ENCODE peak calls at places on chromosomes 1 and 21, in ten cellular contexts. B is nucleus accumbens; S is H54; J is activated CD8-positive, alpha-beta memory T cell treated with anti-CD3 and anti-CD28 coated beads for 1 hour; X is BE2C; U is NCI-H1417; O is HTR-8/SVneo; M is A549; T is AG08395; N is NCI-H345. V is an unnamed sample.

GRCh38 chr1:996851-997727 is 2.8 kb downstream of the HES4 start:
- DNase-seq in B (no peak), S (no peak), J (no peak), X (no peak), U (no peak), O (no peak), M (no peak), T (no peak), N (no peak), V (no peak)

GRCh38 chr1:227733309-227733705 is 1.8 kb downstream of the JMJD4 start:
- DNase-seq in B (no peak), S (no peak), J (no peak), X (no peak), U (no peak), O (no peak), M (no peak), T (no peak), N (no peak), V (no peak)

GRCh38 chr1:208333676-208334075 is 89.5 kb upstream of the PLXNA2 start:
- DNase-seq in B (no peak), S (no peak), J (no peak), X (no peak), U (no peak), O (no peak), M (no peak), T (no peak), N (no peak), V (no peak)

GRCh38 chr1:185155600-185156320 is 993 bp downstream of the TRMT1L start:
- DNase-seq in B (no peak), S (no peak), J (no peak), X (no peak), U (no peak), O (no peak), M (no peak), T (peak), N (no peak), V (no peak)

GRCh38 chr1:67307251-67308060 is at the start of gene IL12RB2:
- DNase-seq in B (no peak), S (no peak), J (peak), X (no peak), U (peak), O (no peak), M (no peak), T (peak), N (peak), V (peak)

GRCh38 chr1:236200925-236201324 is 58.6 kb downstream of the GPR137B start:
- DNase-seq in B (no peak), S (no peak), J (no peak), X (no peak), U (no peak), O (no peak), M (no peak), T (no peak), N (no peak), V (no peak)

GRCh38 chr1:172003766-172004530 is 162.7 kb downstream of the DNM3 start:
- DNase-seq in B (no peak), S (no peak), J (no peak), X (no peak), U (no peak), O (no peak), M (no peak), T (no peak), N (no peak), V (no peak)

GRCh38 chr1:46526689-46527291 is 24.7 kb downstream of the KNCN start:
- DNase-seq in B (no peak), S (no peak), J (no peak), X (no peak), U (peak), O (no peak), M (no peak), T (no peak), N (no peak), V (peak)

GRCh38 chr1:245648749-245649517 is 494.1 kb downstream of the KIF26B start:
- DNase-seq in B (no peak), S (no peak), J (no peak), X (no peak), U (no peak), O (no peak), M (no peak), T (no peak), N (no peak), V (peak)

GRCh38 chr21:38800046-38800758 is 5.5 kb upstream of the ETS2 start:
- DNase-seq in B (no peak), S (no peak), J (no peak), X (no peak), U (no peak), O (no peak), M (no peak), T (no peak), N (no peak), V (no peak)

GRCh38 chr1:205171369-205171768 is 40.1 kb downstream of the DSTYK start:
- DNase-seq in B (no peak), S (no peak), J (no peak), X (no peak), U (no peak), O (no peak), M (no peak), T (no peak), N (no peak), V (no peak)

GRCh38 chr1:103788377-103788776 is 38.7 kb downstream of the AMY1C start:
- DNase-seq in B (no peak), S (no peak), J (no peak), X (no peak), U (peak), O (no peak), M (peak), T (no peak), N (peak), V (no peak)

GRCh38 chr1:204073837-204074273 is 940 bp downstream of the SOX13 start:
- DNase-seq in B (no peak), S (no peak), J (no peak), X (no peak), U (peak), O (no peak), M (peak), T (no peak), N (no peak), V (peak)

GRCh38 chr1:156444407-156445001 is 56.1 kb downstream of the MEF2D start:
- DNase-seq in B (peak), S (no peak), J (no peak), X (peak), U (no peak), O (no peak), M (peak), T (no peak), N (peak), V (peak)

GRCh38 chr1:53615101-53615500 is 123.9 kb downstream of the GLIS1 start:
- DNase-seq in B (no peak), S (no peak), J (no peak), X (no peak), U (no peak), O (no peak), M (no peak), T (no peak), N (no peak), V (no peak)

GRCh38 chr1:151474711-151475110 is 15.4 kb upstream of the POGZ start:
- DNase-seq in B (no peak), S (no peak), J (no peak), X (no peak), U (no peak), O (no peak), M (no peak), T (no peak), N (no peak), V (no peak)

GRCh38 chr1:5637171-5637570 is 355.1 kb downstream of the NPHP4 start:
- DNase-seq in B (peak), S (no peak), J (no peak), X (peak), U (no peak), O (no peak), M (peak), T (no peak), N (peak), V (no peak)

GRCh38 chr1:118145736-118146135 is 39.3 kb downstream of the SPAG17 start:
- DNase-seq in B (no peak), S (no peak), J (no peak), X (no peak), U (no peak), O (no peak), M (no peak), T (no peak), N (no peak), V (no peak)

GRCh38 chr1:2840036-2840809 is 38.7 kb upstream of the TTC34 start:
- DNase-seq in B (no peak), S (no peak), J (peak), X (no peak), U (no peak), O (no peak), M (no peak), T (no peak), N (no peak), V (no peak)

GRCh38 chr1:109466440-109467300 is at the start of gene SYPL2:
- DNase-seq in B (peak), S (no peak), J (no peak), X (peak), U (peak), O (peak), M (peak), T (peak), N (no peak), V (peak)

GRCh38 chr1:69551476-69552324 is 16.0 kb upstream of the LRRC7 start:
- DNase-seq in B (no peak), S (no peak), J (no peak), X (peak), U (no peak), O (no peak), M (no peak), T (no peak), N (no peak), V (no peak)

GRCh38 chr1:45785583-45785982 is 17.8 kb upstream of the MAST2 start:
- DNase-seq in B (no peak), S (no peak), J (no peak), X (no peak), U (no peak), O (no peak), M (no peak), T (no peak), N (no peak), V (no peak)

GRCh38 chr1:53685272-53686051 is 53.5 kb downstream of the GLIS1 start:
- DNase-seq in B (no peak), S (peak), J (no peak), X (peak), U (peak), O (peak), M (no peak), T (peak), N (no peak), V (peak)

V was measured in nephron progenitor cell.